ENCODE peak calls at places on chromosome 20, in nine cellular contexts. N is iris pigment epithelial cell; B is HTR-8/SVneo; O is A549; S is choroid plexus epithelial cell; U is activated CD4-positive, alpha-beta T cell treated with anti-CD3 and anti-CD28 coated beads, Interleukin-2, amount 50 U/mL, for 4 hours; H is Kasumi-1; F is pancreas; M is CD8-positive, alpha-beta memory T cell. K is an unnamed sample.

GRCh38 chr20:32208499-32209154 is 947 bp downstream of the POFUT1 start:
- DNase-seq in U (no peak), F (no peak), B (no peak), O (no peak), N (no peak), M (no peak), S (no peak), H (no peak), K (no peak)

GRCh38 chr20:22690000-22690399 is 105.6 kb upstream of the FOXA2 start:
- DNase-seq in H (no peak), S (no peak), O (no peak), B (no peak), N (no peak), F (no peak), U (no peak), M (no peak), K (no peak)

GRCh38 chr20:8646716-8647115 is 422.2 kb upstream of the PLCB4 start:
- DNase-seq in N (peak), B (no peak), H (no peak), S (peak), M (no peak), U (no peak), O (no peak), F (no peak), K (peak)

GRCh38 chr20:50788045-50788867 is 6.6 kb upstream of the BCAS4 start:
- DNase-seq in S (peak), O (peak), B (peak), M (no peak), U (no peak), N (peak), F (no peak), H (no peak), K (peak)

GRCh38 chr20:1327241-1327653 is 1.7 kb downstream of the SDCBP2 start:
- DNase-seq in H (peak), N (peak), B (no peak), U (no peak), O (no peak), S (peak), M (no peak), F (no peak), K (peak)

GRCh38 chr20:17570347-17571152 is 675 bp downstream of the DSTN start:
- DNase-seq in F (peak), H (peak), B (no peak), M (no peak), O (no peak), N (peak), U (no peak), S (peak), K (peak)

GRCh38 chr20:41672282-41672681 is 54.1 kb upstream of the CHD6 start:
- DNase-seq in H (no peak), B (no peak), N (no peak), M (no peak), F (no peak), S (no peak), U (no peak), O (no peak), K (no peak)

GRCh38 chr20:8602389-8603116 is 466.3 kb upstream of the PLCB4 start:
- DNase-seq in F (no peak), H (peak), U (no peak), B (no peak), N (peak), O (no peak), S (peak), M (no peak), K (peak)

GRCh38 chr20:12928755-12929401 is 79.9 kb upstream of the SPTLC3 start:
- DNase-seq in S (peak), O (no peak), U (no peak), F (no peak), H (no peak), B (no peak), N (peak), M (no peak), K (peak)

GRCh38 chr20:10672579-10673127 is 1.1 kb downstream of the JAG1 start:
- DNase-seq in S (peak), N (peak), B (peak), H (peak), O (no peak), M (peak), U (no peak), F (peak), K (peak)

GRCh38 chr20:14865169-14865568 is 527.8 kb upstream of the FLRT3 start:
- DNase-seq in H (no peak), F (no peak), S (peak), O (no peak), N (peak), U (no peak), M (no peak), B (no peak), K (no peak)

GRCh38 chr20:15846446-15846845 is 726.8 kb downstream of the KIF16B start:
- DNase-seq in N (no peak), U (no peak), B (no peak), M (no peak), F (no peak), H (no peak), O (no peak), S (no peak), K (no peak)

GRCh38 chr20:49252556-49253350 is 25.1 kb downstream of the ZNFX1 start:
- DNase-seq in U (no peak), M (no peak), S (no peak), H (no peak), N (no peak), B (no peak), F (no peak), O (no peak), K (no peak)

GRCh38 chr20:2470051-2470431 is 548 bp downstream of the SNRPB start:
- DNase-seq in S (peak), N (peak), F (peak), M (peak), U (peak), B (peak), O (peak), H (peak), K (peak)